ENCODE peak calls at places on chromosomes 5 and 9, in four cellular contexts. J is DMS153; C is natural killer cell treated with Interleukin-12 subunit alpha and Interleukin-12 subunit beta and Interleukin-15 and Interleukin-18, amount 100 ng/mL, for 72 hours; T is Jurkat, Clone E6-1. U is an unnamed sample.
A peak's percentile ranks its signal among the peaks of the same experiment; 100 is the strongest.

GRCh38 chr5:43627028-43627427 is 24.0 kb downstream of the NNT start:
- DNase-seq in J (no peak), C (no peak), T (peak; percentile 33), U (no peak)

GRCh38 chr5:11452854-11453253 is 451.4 kb downstream of the CTNND2 start:
- DNase-seq in J (no peak), C (no peak), T (no peak), U (no peak)

GRCh38 chr9:132769895-132770774 is 99.9 kb downstream of the GTF3C4 start:
- DNase-seq in J (peak; percentile 45), C (peak; percentile 65), T (peak; percentile 45), U (no peak)

GRCh38 chr9:129868571-129869486 is 33.6 kb downstream of the USP20 start:
- DNase-seq in J (no peak), C (peak; percentile 79), T (peak; percentile 93), U (peak; percentile 76)

GRCh38 chr5:50435131-50435530 is 6.0 kb downstream of the EMB start:
- DNase-seq in J (no peak), C (no peak), T (no peak), U (no peak)

GRCh38 chr5:135391123-135391868 is 7.7 kb downstream of the MACROH2A1 start:
- DNase-seq in J (no peak), C (no peak), T (no peak), U (no peak)

GRCh38 chr5:171580506-171581265 is 161.2 kb downstream of the FGF18 start:
- DNase-seq in J (no peak), C (no peak), T (no peak), U (no peak)

GRCh38 chr9:94860678-94861588 is 134.4 kb downstream of the AOPEP start:
- DNase-seq in J (peak; percentile 50), C (peak; percentile 84), T (peak; percentile 76), U (no peak)

GRCh38 chr9:36041491-36041890 is 4.8 kb downstream of the RECK start:
- DNase-seq in J (no peak), C (no peak), T (no peak), U (no peak)

GRCh38 chr5:6492934-6493333 is 44.3 kb downstream of the UBE2QL1 start:
- DNase-seq in J (no peak), C (no peak), T (no peak), U (no peak)

GRCh38 chr5:163705983-163706771 is 200.8 kb downstream of the MAT2B start:
- DNase-seq in J (no peak), C (no peak), T (no peak), U (no peak)